ENCODE peak calls at places on chromosomes 11 and 22, in six cellular contexts. One of them, this sample, is unnamed.

GRCh38 chr11:112453601-112454577 is 193.2 kb upstream of the PLET1 start:
- DNase-seq in astrocyte of the spinal cord: peak
- DNase-seq in tibial artery: no peak
- DNase-seq in Peyer's patch: no peak
- DNase-seq in CD4-positive, alpha-beta T cell: peak
- DNase-seq in GM13977: peak
- DNase-seq in this sample: peak

GRCh38 chr22:24107668-24108067 is 73.6 kb upstream of the SUSD2 start:
- DNase-seq in Peyer's patch: peak
- DNase-seq in GM13977: no peak
- DNase-seq in CD4-positive, alpha-beta T cell: no peak
- DNase-seq in astrocyte of the spinal cord: peak
- DNase-seq in tibial artery: peak
- DNase-seq in this sample: no peak

GRCh38 chr11:29343465-29344333 is 673.1 kb downstream of the KCNA4 start:
- DNase-seq in tibial artery: no peak
- DNase-seq in Peyer's patch: no peak
- DNase-seq in GM13977: peak
- DNase-seq in CD4-positive, alpha-beta T cell: no peak
- DNase-seq in astrocyte of the spinal cord: peak
- DNase-seq in this sample: peak

GRCh38 chr22:32343929-32344328 is 13.7 kb upstream of the RFPL3 start:
- DNase-seq in astrocyte of the spinal cord: no peak
- DNase-seq in Peyer's patch: no peak
- DNase-seq in tibial artery: no peak
- DNase-seq in GM13977: no peak
- DNase-seq in CD4-positive, alpha-beta T cell: no peak
- DNase-seq in this sample: no peak

GRCh38 chr11:85029964-85030363 is 597.2 kb downstream of the DLG2 start:
- DNase-seq in CD4-positive, alpha-beta T cell: no peak
- DNase-seq in Peyer's patch: no peak
- DNase-seq in tibial artery: no peak
- DNase-seq in GM13977: no peak
- DNase-seq in astrocyte of the spinal cord: peak
- DNase-seq in this sample: no peak

GRCh38 chr11:64053699-64054098 is 18.0 kb downstream of the FLRT1 start:
- DNase-seq in CD4-positive, alpha-beta T cell: no peak
- DNase-seq in Peyer's patch: no peak
- DNase-seq in astrocyte of the spinal cord: no peak
- DNase-seq in tibial artery: no peak
- DNase-seq in GM13977: no peak
- DNase-seq in this sample: no peak

GRCh38 chr22:39171623-39172264 is 19.3 kb upstream of the CBX7 start:
- DNase-seq in CD4-positive, alpha-beta T cell: no peak
- DNase-seq in GM13977: no peak
- DNase-seq in tibial artery: peak
- DNase-seq in astrocyte of the spinal cord: no peak
- DNase-seq in Peyer's patch: no peak
- DNase-seq in this sample: peak

GRCh38 chr11:31912808-31913207 is 101.7 kb upstream of the PAX6 start:
- DNase-seq in astrocyte of the spinal cord: no peak
- DNase-seq in GM13977: no peak
- DNase-seq in tibial artery: no peak
- DNase-seq in CD4-positive, alpha-beta T cell: no peak
- DNase-seq in Peyer's patch: no peak
- DNase-seq in this sample: no peak

GRCh38 chr11:102117472-102118113 is 7.3 kb downstream of the YAP1 start:
- DNase-seq in astrocyte of the spinal cord: peak
- DNase-seq in Peyer's patch: no peak
- DNase-seq in GM13977: no peak
- DNase-seq in tibial artery: no peak
- DNase-seq in CD4-positive, alpha-beta T cell: no peak
- DNase-seq in this sample: no peak

GRCh38 chr22:23904855-23905254 is 10.7 kb downstream of the MIF start:
- DNase-seq in Peyer's patch: no peak
- DNase-seq in CD4-positive, alpha-beta T cell: no peak
- DNase-seq in tibial artery: peak
- DNase-seq in astrocyte of the spinal cord: no peak
- DNase-seq in GM13977: no peak
- DNase-seq in this sample: no peak

GRCh38 chr11:40986320-40986719 is 473.1 kb downstream of the LRRC4C start:
- DNase-seq in Peyer's patch: no peak
- DNase-seq in CD4-positive, alpha-beta T cell: no peak
- DNase-seq in tibial artery: no peak
- DNase-seq in astrocyte of the spinal cord: no peak
- DNase-seq in GM13977: no peak
- DNase-seq in this sample: no peak

GRCh38 chr11:32479291-32479690 is 44.0 kb upstream of the WT1 start:
- DNase-seq in GM13977: no peak
- DNase-seq in CD4-positive, alpha-beta T cell: no peak
- DNase-seq in astrocyte of the spinal cord: no peak
- DNase-seq in tibial artery: no peak
- DNase-seq in Peyer's patch: no peak
- DNase-seq in this sample: no peak

GRCh38 chr11:130112071-130112830 is 42.6 kb downstream of the APLP2 start:
- DNase-seq in astrocyte of the spinal cord: peak
- DNase-seq in Peyer's patch: no peak
- DNase-seq in GM13977: no peak
- DNase-seq in tibial artery: no peak
- DNase-seq in CD4-positive, alpha-beta T cell: no peak
- DNase-seq in this sample: no peak

GRCh38 chr22:37496651-37497599 is 10.7 kb upstream of the MFNG start:
- DNase-seq in Peyer's patch: no peak
- DNase-seq in GM13977: no peak
- DNase-seq in astrocyte of the spinal cord: peak
- DNase-seq in CD4-positive, alpha-beta T cell: no peak
- DNase-seq in tibial artery: no peak
- DNase-seq in this sample: no peak

GRCh38 chr22:37581534-37581933 is 1.6 kb upstream of the LGALS2 start:
- DNase-seq in Peyer's patch: no peak
- DNase-seq in astrocyte of the spinal cord: no peak
- DNase-seq in CD4-positive, alpha-beta T cell: no peak
- DNase-seq in GM13977: no peak
- DNase-seq in tibial artery: no peak
- DNase-seq in this sample: no peak

GRCh38 chr11:45411221-45411946 is 125.2 kb upstream of the SYT13 start:
- DNase-seq in CD4-positive, alpha-beta T cell: no peak
- DNase-seq in Peyer's patch: no peak
- DNase-seq in astrocyte of the spinal cord: peak
- DNase-seq in GM13977: no peak
- DNase-seq in tibial artery: no peak
- DNase-seq in this sample: no peak

GRCh38 chr22:27113211-27114030 is 456.0 kb downstream of the MIAT start:
- DNase-seq in CD4-positive, alpha-beta T cell: no peak
- DNase-seq in GM13977: no peak
- DNase-seq in Peyer's patch: peak
- DNase-seq in astrocyte of the spinal cord: peak
- DNase-seq in tibial artery: peak
- DNase-seq in this sample: no peak

GRCh38 chr11:57639321-57640067 is 10.2 kb downstream of the YPEL4 start:
- DNase-seq in GM13977: peak
- DNase-seq in Peyer's patch: no peak
- DNase-seq in astrocyte of the spinal cord: peak
- DNase-seq in CD4-positive, alpha-beta T cell: no peak
- DNase-seq in tibial artery: no peak
- DNase-seq in this sample: no peak

GRCh38 chr11:1197431-1197885 is 25.4 kb upstream of the MUC5B start:
- DNase-seq in astrocyte of the spinal cord: no peak
- DNase-seq in Peyer's patch: no peak
- DNase-seq in tibial artery: peak
- DNase-seq in CD4-positive, alpha-beta T cell: no peak
- DNase-seq in GM13977: no peak
- DNase-seq in this sample: no peak

GRCh38 chr11:102476069-102476468 is 23.5 kb upstream of the TMEM123 start:
- DNase-seq in GM13977: no peak
- DNase-seq in Peyer's patch: no peak
- DNase-seq in tibial artery: no peak
- DNase-seq in CD4-positive, alpha-beta T cell: no peak
- DNase-seq in astrocyte of the spinal cord: no peak
- DNase-seq in this sample: no peak

GRCh38 chr11:70606248-70606950 is 208.1 kb downstream of the CTTN start:
- DNase-seq in astrocyte of the spinal cord: no peak
- DNase-seq in GM13977: no peak
- DNase-seq in Peyer's patch: no peak
- DNase-seq in tibial artery: no peak
- DNase-seq in CD4-positive, alpha-beta T cell: no peak
- DNase-seq in this sample: no peak

DNA sequence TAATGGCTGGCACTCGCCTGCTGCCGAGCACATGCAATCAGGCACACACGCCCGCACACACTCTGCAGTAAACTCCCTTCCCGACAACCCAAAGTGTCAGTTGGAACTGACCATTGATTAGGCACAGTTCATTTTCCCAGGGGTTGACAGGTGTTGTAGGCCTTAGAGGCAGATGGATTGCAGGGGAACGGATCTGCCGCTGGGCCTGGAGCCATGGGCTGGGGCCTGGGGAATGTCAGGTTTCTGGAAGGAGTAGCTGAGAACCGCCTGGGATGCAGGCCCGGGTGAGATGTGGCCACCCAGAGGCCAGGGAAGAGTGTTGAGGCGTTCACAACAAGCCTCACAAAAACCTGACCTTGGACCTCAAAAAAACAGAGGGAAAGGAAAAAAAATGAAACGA is 313.6 kb downstream of the BUD13 start:
- DNase-seq in astrocyte of the spinal cord: no peak
- DNase-seq in GM13977: no peak
- DNase-seq in CD4-positive, alpha-beta T cell: no peak
- DNase-seq in Peyer's patch: no peak
- DNase-seq in tibial artery: no peak
- DNase-seq in this sample: no peak
- TF ChIP-seq CTCF in astrocyte of the spinal cord: no peak
- TF ChIP-seq CTCF in GM13977: no peak
- TF ChIP-seq CTCF in CD4-positive, alpha-beta T cell: no peak
- TF ChIP-seq CTCF in Peyer's patch: no peak
- TF ChIP-seq CTCF in tibial artery: no peak
- TF ChIP-seq CTCF in this sample: no peak

DNA sequence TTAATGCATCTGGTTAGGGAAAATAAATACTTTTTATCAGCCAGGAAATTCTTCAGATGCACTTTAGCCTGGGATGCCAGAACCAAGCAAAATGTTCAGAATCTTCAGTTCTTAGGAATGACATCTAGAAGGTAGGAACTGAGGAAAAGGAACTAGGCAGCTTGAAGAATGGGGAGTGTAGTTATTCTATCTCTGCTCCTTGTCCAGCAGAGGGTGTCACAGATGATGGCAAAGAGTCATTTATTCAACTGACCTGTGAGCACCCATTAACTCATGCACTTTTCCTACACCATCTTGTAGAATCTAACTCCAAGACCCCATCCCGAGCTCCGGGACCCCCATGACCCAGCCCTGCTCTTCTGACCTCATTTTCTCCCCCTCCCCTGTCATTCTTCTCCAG is 122.1 kb upstream of the ISX start:
- DNase-seq in Peyer's patch: no peak
- DNase-seq in CD4-positive, alpha-beta T cell: no peak
- DNase-seq in astrocyte of the spinal cord: no peak
- DNase-seq in GM13977: no peak
- DNase-seq in tibial artery: no peak
- DNase-seq in this sample: no peak
- TF ChIP-seq CTCF in Peyer's patch: no peak
- TF ChIP-seq CTCF in CD4-positive, alpha-beta T cell: no peak
- TF ChIP-seq CTCF in astrocyte of the spinal cord: no peak
- TF ChIP-seq CTCF in GM13977: peak
- TF ChIP-seq CTCF in tibial artery: no peak
- TF ChIP-seq CTCF in this sample: no peak

GRCh38 chr11:86515297-86516094 is 140.8 kb downstream of the CCDC81 start:
- DNase-seq in tibial artery: no peak
- DNase-seq in astrocyte of the spinal cord: peak
- DNase-seq in Peyer's patch: no peak
- DNase-seq in CD4-positive, alpha-beta T cell: no peak
- DNase-seq in GM13977: no peak
- DNase-seq in this sample: no peak
- TF ChIP-seq CTCF in tibial artery: no peak
- TF ChIP-seq CTCF in astrocyte of the spinal cord: no peak
- TF ChIP-seq CTCF in Peyer's patch: no peak
- TF ChIP-seq CTCF in CD4-positive, alpha-beta T cell: no peak
- TF ChIP-seq CTCF in GM13977: no peak
- TF ChIP-seq CTCF in this sample: no peak

GRCh38 chr22:21624120-21624879 is 5.5 kb downstream of the YDJC start:
- DNase-seq in GM13977: no peak
- DNase-seq in Peyer's patch: no peak
- DNase-seq in astrocyte of the spinal cord: no peak
- DNase-seq in CD4-positive, alpha-beta T cell: peak
- DNase-seq in tibial artery: no peak
- DNase-seq in this sample: no peak
- TF ChIP-seq CTCF in GM13977: peak
- TF ChIP-seq CTCF in Peyer's patch: no peak
- TF ChIP-seq CTCF in astrocyte of the spinal cord: peak
- TF ChIP-seq CTCF in CD4-positive, alpha-beta T cell: no peak
- TF ChIP-seq CTCF in tibial artery: no peak
- TF ChIP-seq CTCF in this sample: no peak

DNA sequence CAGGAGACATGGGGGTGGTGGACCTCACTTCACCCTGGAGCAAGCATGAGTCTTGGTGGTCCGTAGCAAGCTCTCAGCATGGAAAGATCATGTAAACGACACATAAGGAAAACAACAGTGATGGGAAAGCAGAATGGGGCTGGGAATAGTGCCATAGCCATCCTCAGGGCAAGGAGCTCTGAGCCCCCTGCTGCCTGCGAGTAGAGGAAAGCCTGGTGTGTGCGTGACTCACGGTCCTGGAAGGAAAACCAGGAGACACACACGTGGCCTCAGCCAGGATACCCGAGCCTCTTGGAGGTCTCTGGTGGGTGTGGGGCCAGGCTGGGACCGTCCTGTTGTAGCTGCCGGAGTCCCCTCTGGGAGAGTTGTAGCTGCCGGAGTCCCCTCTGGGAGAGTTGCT is 12.4 kb downstream of the SHANK3 start:
- DNase-seq in GM13977: no peak
- DNase-seq in astrocyte of the spinal cord: peak
- DNase-seq in CD4-positive, alpha-beta T cell: no peak
- DNase-seq in tibial artery: no peak
- DNase-seq in Peyer's patch: no peak
- DNase-seq in this sample: no peak
- TF ChIP-seq CTCF in GM13977: no peak
- TF ChIP-seq CTCF in astrocyte of the spinal cord: peak
- TF ChIP-seq CTCF in CD4-positive, alpha-beta T cell: no peak
- TF ChIP-seq CTCF in tibial artery: no peak
- TF ChIP-seq CTCF in Peyer's patch: no peak
- TF ChIP-seq CTCF in this sample: no peak

GRCh38 chr22:29998627-29999026 is 81.6 kb upstream of the HORMAD2 start:
- DNase-seq in Peyer's patch: no peak
- DNase-seq in tibial artery: no peak
- DNase-seq in CD4-positive, alpha-beta T cell: no peak
- DNase-seq in GM13977: no peak
- DNase-seq in astrocyte of the spinal cord: no peak
- DNase-seq in this sample: no peak
- TF ChIP-seq CTCF in Peyer's patch: no peak
- TF ChIP-seq CTCF in tibial artery: no peak
- TF ChIP-seq CTCF in CD4-positive, alpha-beta T cell: no peak
- TF ChIP-seq CTCF in GM13977: no peak
- TF ChIP-seq CTCF in astrocyte of the spinal cord: peak
- TF ChIP-seq CTCF in this sample: no peak

GRCh38 chr11:121336279-121336947 is 43.8 kb downstream of the SC5D start:
- DNase-seq in CD4-positive, alpha-beta T cell: no peak
- DNase-seq in Peyer's patch: no peak
- DNase-seq in tibial artery: no peak
- DNase-seq in astrocyte of the spinal cord: no peak
- DNase-seq in GM13977: no peak
- DNase-seq in this sample: no peak
- TF ChIP-seq CTCF in CD4-positive, alpha-beta T cell: no peak
- TF ChIP-seq CTCF in Peyer's patch: no peak
- TF ChIP-seq CTCF in tibial artery: no peak
- TF ChIP-seq CTCF in astrocyte of the spinal cord: no peak
- TF ChIP-seq CTCF in GM13977: no peak
- TF ChIP-seq CTCF in this sample: no peak